ENCODE peak calls at places on chromosomes 6 and 20, in ten cellular contexts. O, S, C, D, Q, X, W, B, T and I are unnamed samples.

GRCh38 chr6:142356271-142356938 is 54.6 kb downstream of the ADGRG6 start:
- DNase-seq in O (no peak), S (no peak), C (no peak), D (no peak), Q (no peak), X (no peak), W (no peak), B (no peak), T (peak; percentile 50), I (no peak)

GRCh38 chr6:13445005-13445743 is 42.2 kb downstream of the GFOD1 start:
- DNase-seq in O (peak; percentile 71), S (no peak), C (peak; percentile 27), D (no peak), Q (peak; percentile 64), X (peak; percentile 28), W (peak; percentile 79), B (peak; percentile 53), T (peak; percentile 64), I (no peak)

GRCh38 chr6:40930555-40930954 is 108.5 kb downstream of the UNC5CL start:
- DNase-seq in O (no peak), S (no peak), C (peak; percentile 6), D (no peak), Q (no peak), X (peak; percentile 39), W (no peak), B (no peak), T (peak; percentile 20), I (no peak)

GRCh38 chr6:100435299-100435698 is 29.4 kb downstream of the SIM1 start:
- DNase-seq in O (no peak), S (no peak), C (no peak), D (no peak), Q (no peak), X (no peak), W (no peak), B (no peak), T (no peak), I (no peak)

GRCh38 chr20:13995841-13996240 is 525 bp downstream of the MACROD2 start:
- DNase-seq in O (peak; percentile 79), S (no peak), C (no peak), D (peak; percentile 68), Q (no peak), X (no peak), W (peak; percentile 32), B (peak; percentile 13), T (no peak), I (no peak)

GRCh38 chr20:46787986-46788762 is 78.7 kb downstream of the SLC2A10 start:
- DNase-seq in O (no peak), S (no peak), C (no peak), D (no peak), Q (no peak), X (no peak), W (no peak), B (no peak), T (no peak), I (no peak)

GRCh38 chr6:82363368-82364086 is at the start of gene TPBG:
- DNase-seq in O (peak; percentile 78), S (no peak), C (peak; percentile 47), D (peak; percentile 72), Q (no peak), X (peak; percentile 23), W (no peak), B (peak; percentile 55), T (peak; percentile 82), I (no peak)

GRCh38 chr6:151154418-151154817 is 85.3 kb upstream of the AKAP12 start:
- DNase-seq in O (peak; percentile 47), S (no peak), C (peak; percentile 9), D (no peak), Q (no peak), X (no peak), W (no peak), B (peak; percentile 26), T (no peak), I (no peak)

GRCh38 chr20:43667341-43668132 is 623 bp downstream of the MYBL2 start:
- DNase-seq in O (peak; percentile 78), S (peak; percentile 84), C (no peak), D (no peak), Q (peak; percentile 49), X (peak; percentile 78), W (no peak), B (no peak), T (no peak), I (no peak)

GRCh38 chr20:33915726-33916331 is 77.9 kb upstream of the RALY start:
- DNase-seq in O (peak; percentile 44), S (peak; percentile 58), C (no peak), D (no peak), Q (peak; percentile 44), X (peak; percentile 84), W (no peak), B (no peak), T (no peak), I (no peak)

GRCh38 chr20:25659999-25660398 is 36.2 kb upstream of the NANP start:
- DNase-seq in O (no peak), S (no peak), C (no peak), D (no peak), Q (no peak), X (no peak), W (no peak), B (no peak), T (no peak), I (no peak)

GRCh38 chr6:5998741-5999687 is 7.7 kb downstream of the NRN1 start:
- DNase-seq in O (peak; percentile 49), S (no peak), C (no peak), D (no peak), Q (no peak), X (peak; percentile 23), W (peak; percentile 56), B (peak; percentile 55), T (no peak), I (no peak)

GRCh38 chr6:152380351-152380767 is 256.8 kb downstream of the SYNE1 start:
- DNase-seq in O (peak; percentile 16), S (no peak), C (peak; percentile 76), D (no peak), Q (no peak), X (no peak), W (no peak), B (peak; percentile 29), T (peak; percentile 74), I (no peak)
- H3K27ac ChIP-seq in O (peak overlapping the region; percentile 99), S (no peak overlapping the region), C (peak overlapping the region; percentile 89), D (peak overlapping the region; percentile 94), Q (no peak overlapping the region), X (no peak overlapping the region), W (peak overlapping the region; percentile 86), B (peak overlapping the region; percentile 93), T (peak overlapping the region; percentile 99), I (peak overlapping the region; percentile 72)

DNA sequence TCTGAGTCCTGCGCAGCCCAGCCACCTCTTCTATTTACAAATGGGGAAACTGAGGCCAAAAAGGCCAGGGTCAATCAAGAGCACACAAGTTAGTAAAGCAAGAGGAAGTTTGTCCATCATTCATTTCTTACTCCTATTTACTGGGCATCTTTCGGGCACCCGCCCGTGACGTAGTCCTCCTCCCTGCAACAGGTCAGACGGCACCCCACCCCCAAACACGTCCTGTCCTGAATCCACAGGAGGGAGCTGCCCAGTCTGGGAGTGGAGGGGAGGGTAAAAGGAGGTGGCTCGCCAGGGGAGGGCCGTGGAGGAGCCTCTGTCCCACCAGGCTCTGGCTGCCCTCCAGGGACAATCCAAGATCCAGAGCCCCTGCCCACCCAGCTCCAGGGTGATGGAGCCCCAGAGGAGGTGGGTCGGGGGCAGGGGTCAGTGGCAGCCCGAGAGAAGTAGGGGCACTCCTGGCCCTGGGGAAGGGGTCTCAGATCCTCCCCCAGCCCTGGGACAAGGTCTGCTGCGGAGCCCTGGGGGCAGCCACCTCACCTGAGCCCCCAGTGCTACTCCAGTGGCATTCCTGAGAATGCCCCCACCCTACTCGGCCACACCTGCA is 2.5 kb upstream of the LAMA5 start:
- DNase-seq in O (no peak), S (no peak), C (no peak), D (no peak), Q (no peak), X (no peak), W (no peak), B (no peak), T (no peak), I (no peak)
- H3K27ac ChIP-seq in O (peak overlapping the region; percentile 41), S (no peak overlapping the region), C (no peak overlapping the region), D (peak overlapping the region; percentile 96), Q (peak overlapping the region; percentile 31), X (no peak overlapping the region), W (peak overlapping the region; percentile 28), B (peak overlapping the region; percentile 76), T (peak overlapping the region; percentile 51), I (no peak overlapping the region)

GRCh38 chr6:43764767-43765166 is 5.2 kb upstream of the VEGFA start:
- DNase-seq in O (no peak), S (no peak), C (no peak), D (peak; percentile 42), Q (no peak), X (no peak), W (no peak), B (no peak), T (no peak), I (no peak)

GRCh38 chr6:43763133-43763797 is 6.7 kb upstream of the VEGFA start:
- DNase-seq in O (no peak), S (no peak), C (no peak), D (peak; percentile 13), Q (no peak), X (no peak), W (no peak), B (no peak), T (peak; percentile 77), I (no peak)

GRCh38 chr6:43762410-43762768 is 7.6 kb upstream of the VEGFA start:
- DNase-seq in O (no peak), S (no peak), C (no peak), D (peak; percentile 24), Q (no peak), X (no peak), W (no peak), B (no peak), T (no peak), I (no peak)

GRCh38 chr6:43765776-43766175 is 4.2 kb upstream of the VEGFA start:
- DNase-seq in O (no peak), S (no peak), C (no peak), D (no peak), Q (no peak), X (no peak), W (no peak), B (no peak), T (no peak), I (no peak)

GRCh38 chr6:43763812-43764522 is 6.0 kb upstream of the VEGFA start:
- DNase-seq in O (no peak), S (no peak), C (no peak), D (peak; percentile 19), Q (no peak), X (no peak), W (no peak), B (no peak), T (no peak), I (no peak)
- H3K27ac ChIP-seq in O (no peak overlapping the region), S (no peak overlapping the region), C (no peak overlapping the region), D (no peak overlapping the region), Q (no peak overlapping the region), X (no peak overlapping the region), W (no peak overlapping the region), B (no peak overlapping the region), T (no peak overlapping the region), I (no peak overlapping the region)

GRCh38 chr6:136784910-136785746 is 7.1 kb downstream of the MAP3K5 start:
- DNase-seq in O (no peak), S (peak; percentile 63), C (no peak), D (peak; percentile 78), Q (peak; percentile 82), X (no peak), W (peak; percentile 38), B (peak; percentile 37), T (no peak), I (peak; percentile 21)
- H3K27ac ChIP-seq in O (no peak overlapping the region), S (peak overlapping the region; percentile 61), C (no peak overlapping the region), D (no peak overlapping the region), Q (peak overlapping the region; percentile 59), X (peak overlapping the region; percentile 27), W (peak overlapping the region; percentile 41), B (peak overlapping the region; percentile 11), T (peak overlapping the region; percentile 61), I (no peak overlapping the region)

GRCh38 chr6:28838634-28839442 is 84.9 kb downstream of the TRIM27 start:
- DNase-seq in O (peak; percentile 80), S (peak; percentile 92), C (peak; percentile 85), D (peak; percentile 87), Q (peak; percentile 71), X (peak; percentile 90), W (peak; percentile 81), B (peak; percentile 70), T (peak; percentile 80), I (peak; percentile 68)
- H3K27ac ChIP-seq in O (peak overlapping the region; percentile 52), S (peak overlapping the region; percentile 84), C (no peak overlapping the region), D (peak overlapping the region; percentile 68), Q (peak overlapping the region; percentile 65), X (peak overlapping the region; percentile 86), W (peak overlapping the region; percentile 78), B (peak overlapping the region; percentile 37), T (no peak overlapping the region), I (peak overlapping the region; percentile 63)